ENCODE peak calls at places on chromosomes 13 and 19, in five cellular contexts. One of them, this sample, is unnamed. For H3K36me3 and H3K27me3, the result is how much of the 10 kb centered on the place peaks cover.

GRCh38 chr19:41569481-41570150 is 6.3 kb upstream of the CEACAM21 start:
- DNase-seq in CD8-positive, alpha-beta memory T cell: no peak
- DNase-seq in MM.1S: no peak
- DNase-seq in left ventricle myocardium inferior: no peak
- DNase-seq in GM23338: peak
- DNase-seq in this sample: no peak

GRCh38 chr13:100506600-100507422 is 81.8 kb downstream of the GGACT start:
- DNase-seq in CD8-positive, alpha-beta memory T cell: no peak
- DNase-seq in MM.1S: no peak
- DNase-seq in left ventricle myocardium inferior: no peak
- DNase-seq in GM23338: no peak
- DNase-seq in this sample: no peak

GRCh38 chr13:43006893-43007631 is 15.0 kb upstream of the EPSTI1 start:
- DNase-seq in CD8-positive, alpha-beta memory T cell: no peak
- DNase-seq in MM.1S: no peak
- DNase-seq in left ventricle myocardium inferior: no peak
- DNase-seq in GM23338: no peak
- DNase-seq in this sample: no peak

GRCh38 chr13:52978989-52979388 is 49.6 kb upstream of the OLFM4 start:
- DNase-seq in CD8-positive, alpha-beta memory T cell: no peak
- DNase-seq in MM.1S: no peak
- DNase-seq in left ventricle myocardium inferior: no peak
- DNase-seq in GM23338: peak
- DNase-seq in this sample: no peak

GRCh38 chr13:101988140-101988539 is 413.7 kb downstream of the FGF14 start:
- DNase-seq in CD8-positive, alpha-beta memory T cell: no peak
- DNase-seq in MM.1S: no peak
- DNase-seq in left ventricle myocardium inferior: no peak
- DNase-seq in GM23338: peak
- DNase-seq in this sample: no peak

GRCh38 chr19:10424011-10424637 is 3.8 kb downstream of the PDE4A start:
- DNase-seq in CD8-positive, alpha-beta memory T cell: peak
- DNase-seq in MM.1S: peak
- DNase-seq in left ventricle myocardium inferior: peak
- DNase-seq in GM23338: peak
- DNase-seq in this sample: peak

GRCh38 chr19:45468803-45469131 is 971 bp downstream of the FOSB start:
- DNase-seq in CD8-positive, alpha-beta memory T cell: peak
- DNase-seq in MM.1S: no peak
- DNase-seq in left ventricle myocardium inferior: no peak
- DNase-seq in GM23338: no peak
- DNase-seq in this sample: no peak

GRCh38 chr13:82330499-82330898 is 1551.8 kb downstream of the SLITRK1 start:
- DNase-seq in CD8-positive, alpha-beta memory T cell: no peak
- DNase-seq in MM.1S: peak
- DNase-seq in left ventricle myocardium inferior: no peak
- DNase-seq in GM23338: peak
- DNase-seq in this sample: no peak

GRCh38 chr19:38290631-38291147 is 13.4 kb upstream of the C19orf33 start:
- DNase-seq in CD8-positive, alpha-beta memory T cell: no peak
- DNase-seq in MM.1S: no peak
- DNase-seq in left ventricle myocardium inferior: no peak
- DNase-seq in GM23338: no peak
- DNase-seq in this sample: no peak

GRCh38 chr13:66348745-66349720 is 881.1 kb downstream of the PCDH9 start:
- DNase-seq in CD8-positive, alpha-beta memory T cell: no peak
- DNase-seq in MM.1S: no peak
- DNase-seq in left ventricle myocardium inferior: peak
- DNase-seq in GM23338: no peak
- DNase-seq in this sample: peak

GRCh38 chr13:57858376-57858775 is 226.8 kb downstream of the PCDH17 start:
- DNase-seq in CD8-positive, alpha-beta memory T cell: no peak
- DNase-seq in MM.1S: no peak
- DNase-seq in left ventricle myocardium inferior: no peak
- DNase-seq in GM23338: no peak
- DNase-seq in this sample: no peak

GRCh38 chr13:69704311-69704710 is 403.3 kb upstream of the ATXN8OS start:
- DNase-seq in CD8-positive, alpha-beta memory T cell: no peak
- DNase-seq in MM.1S: no peak
- DNase-seq in left ventricle myocardium inferior: no peak
- DNase-seq in GM23338: no peak
- DNase-seq in this sample: no peak

GRCh38 chr19:21321996-21322395 is 7.2 kb downstream of the ZNF708 start:
- DNase-seq in CD8-positive, alpha-beta memory T cell: no peak
- DNase-seq in MM.1S: no peak
- DNase-seq in left ventricle myocardium inferior: no peak
- DNase-seq in GM23338: no peak
- DNase-seq in this sample: no peak

GRCh38 chr13:30829145-30829544 is 76.9 kb upstream of the MEDAG start:
- DNase-seq in CD8-positive, alpha-beta memory T cell: no peak
- DNase-seq in MM.1S: no peak
- DNase-seq in left ventricle myocardium inferior: no peak
- DNase-seq in GM23338: no peak
- DNase-seq in this sample: no peak

GRCh38 chr19:14347999-14348889 is 33.0 kb upstream of the ADGRE5 start:
- DNase-seq in CD8-positive, alpha-beta memory T cell: peak
- DNase-seq in MM.1S: peak
- DNase-seq in left ventricle myocardium inferior: peak
- DNase-seq in GM23338: peak
- DNase-seq in this sample: peak

GRCh38 chr19:3954107-3954506 is 16.8 kb downstream of the DAPK3 start:
- DNase-seq in CD8-positive, alpha-beta memory T cell: no peak
- DNase-seq in MM.1S: no peak
- DNase-seq in left ventricle myocardium inferior: peak
- DNase-seq in GM23338: no peak
- DNase-seq in this sample: no peak

GRCh38 chr13:79799049-79799448 is 318.1 kb downstream of the NDFIP2 start:
- DNase-seq in CD8-positive, alpha-beta memory T cell: no peak
- DNase-seq in MM.1S: no peak
- DNase-seq in left ventricle myocardium inferior: no peak
- DNase-seq in GM23338: no peak
- DNase-seq in this sample: no peak

GRCh38 chr13:19864018-19864338 is 529 bp upstream of the ZMYM5 start:
- DNase-seq in CD8-positive, alpha-beta memory T cell: peak
- DNase-seq in MM.1S: peak
- DNase-seq in left ventricle myocardium inferior: peak
- DNase-seq in GM23338: peak
- DNase-seq in this sample: peak

GRCh38 chr13:92510416-92510815 is 716.2 kb upstream of the GPC6 start:
- DNase-seq in CD8-positive, alpha-beta memory T cell: no peak
- DNase-seq in MM.1S: no peak
- DNase-seq in left ventricle myocardium inferior: no peak
- DNase-seq in GM23338: peak
- DNase-seq in this sample: no peak

GRCh38 chr13:79409828-79410227 is 3.8 kb upstream of the RBM26 start:
- DNase-seq in CD8-positive, alpha-beta memory T cell: no peak
- DNase-seq in MM.1S: no peak
- DNase-seq in left ventricle myocardium inferior: no peak
- DNase-seq in GM23338: no peak
- DNase-seq in this sample: no peak

GRCh38 chr19:40663712-40664692 is 26.4 kb downstream of the NUMBL start:
- DNase-seq in CD8-positive, alpha-beta memory T cell: peak
- DNase-seq in MM.1S: no peak
- DNase-seq in left ventricle myocardium inferior: peak
- DNase-seq in GM23338: no peak
- DNase-seq in this sample: peak

GRCh38 chr19:56538761-56539263 is at the start of gene ZFP28:
- DNase-seq in CD8-positive, alpha-beta memory T cell: peak
- DNase-seq in MM.1S: no peak
- DNase-seq in left ventricle myocardium inferior: peak
- DNase-seq in GM23338: peak
- DNase-seq in this sample: peak

GRCh38 chr13:93361703-93362102 is 135.1 kb downstream of the GPC6 start:
- DNase-seq in CD8-positive, alpha-beta memory T cell: no peak
- DNase-seq in MM.1S: no peak
- DNase-seq in left ventricle myocardium inferior: no peak
- DNase-seq in GM23338: no peak
- DNase-seq in this sample: no peak

GRCh38 chr19:39156230-39156890 is 30.8 kb downstream of the PAK4 start:
- DNase-seq in CD8-positive, alpha-beta memory T cell: no peak
- DNase-seq in MM.1S: no peak
- DNase-seq in left ventricle myocardium inferior: no peak
- DNase-seq in GM23338: no peak
- DNase-seq in this sample: no peak

GRCh38 chr19:40056505-40056904 is 474 bp upstream of the ZNF780B start:
- DNase-seq in CD8-positive, alpha-beta memory T cell: no peak
- DNase-seq in MM.1S: no peak
- DNase-seq in left ventricle myocardium inferior: no peak
- DNase-seq in GM23338: no peak
- DNase-seq in this sample: no peak

GRCh38 chr19:16325161-16325527 is 518 bp downstream of the KLF2 start:
- DNase-seq in CD8-positive, alpha-beta memory T cell: peak
- DNase-seq in MM.1S: peak
- DNase-seq in left ventricle myocardium inferior: peak
- DNase-seq in GM23338: peak
- DNase-seq in this sample: peak

GRCh38 chr13:84358601-84359000 is 476.3 kb upstream of the SLITRK1 start:
- DNase-seq in CD8-positive, alpha-beta memory T cell: no peak
- DNase-seq in MM.1S: no peak
- DNase-seq in left ventricle myocardium inferior: no peak
- DNase-seq in GM23338: no peak
- DNase-seq in this sample: no peak

GRCh38 chr19:8610041-8610927 is at the start of gene ADAMTS10:
- DNase-seq in CD8-positive, alpha-beta memory T cell: peak
- DNase-seq in MM.1S: no peak
- DNase-seq in left ventricle myocardium inferior: peak
- DNase-seq in GM23338: peak
- DNase-seq in this sample: peak

GRCh38 chr13:94674609-94675348 is 37.6 kb downstream of the SOX21 start:
- DNase-seq in CD8-positive, alpha-beta memory T cell: peak
- DNase-seq in MM.1S: peak
- DNase-seq in left ventricle myocardium inferior: no peak
- DNase-seq in GM23338: peak
- DNase-seq in this sample: peak

GRCh38 chr13:114101325-114101821 is 31.1 kb downstream of the RASA3 start:
- DNase-seq in CD8-positive, alpha-beta memory T cell: peak
- DNase-seq in MM.1S: no peak
- DNase-seq in left ventricle myocardium inferior: no peak
- DNase-seq in GM23338: no peak
- DNase-seq in this sample: peak
- H3K36me3 ChIP-seq in CD8-positive, alpha-beta memory T cell: under half
- H3K36me3 ChIP-seq in MM.1S: under half
- H3K36me3 ChIP-seq in left ventricle myocardium inferior: under half
- H3K36me3 ChIP-seq in GM23338: under half
- H3K36me3 ChIP-seq in this sample: under half

DNA sequence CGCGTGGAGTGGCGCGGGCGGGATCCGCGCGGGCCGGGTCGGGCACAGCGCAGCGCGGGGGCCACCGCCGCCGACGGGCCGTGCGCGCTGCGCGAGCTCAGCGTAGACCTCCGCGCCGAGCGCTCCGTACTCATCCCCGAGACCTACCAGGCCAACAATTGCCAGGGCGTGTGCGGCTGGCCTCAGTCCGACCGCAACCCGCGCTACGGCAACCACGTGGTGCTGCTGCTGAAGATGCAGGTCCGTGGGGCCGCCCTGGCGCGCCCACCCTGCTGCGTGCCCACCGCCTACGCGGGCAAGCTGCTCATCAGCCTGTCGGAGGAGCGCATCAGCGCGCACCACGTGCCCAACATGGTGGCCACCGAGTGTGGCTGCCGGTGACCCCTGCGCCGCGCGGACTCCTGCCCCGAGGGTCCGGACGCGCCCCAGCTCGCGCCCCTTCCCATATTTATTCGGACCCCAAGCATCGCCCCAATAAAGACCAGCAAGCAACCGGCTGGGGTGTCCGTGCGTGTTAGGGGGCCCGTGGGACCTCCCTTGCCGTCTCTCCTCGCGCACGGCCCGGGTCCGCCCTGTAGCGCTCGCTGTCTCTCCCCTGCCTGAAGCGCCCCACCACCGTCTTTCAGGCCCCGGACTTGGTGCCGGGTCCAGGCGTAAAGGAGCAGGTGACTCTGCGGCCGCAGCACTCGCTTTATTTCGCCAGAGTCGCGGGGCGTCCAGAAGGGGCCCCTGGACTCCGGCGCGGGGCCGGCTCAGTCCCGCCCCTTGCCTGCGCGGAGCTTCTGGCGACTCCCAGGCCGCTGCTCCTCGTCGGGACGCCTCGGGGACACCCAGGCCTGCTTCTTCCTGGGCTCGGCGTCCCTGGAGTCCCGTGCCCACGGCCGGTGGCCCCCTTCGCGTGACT is 2.7 kb downstream of the AMH start:
- DNase-seq in CD8-positive, alpha-beta memory T cell: no peak
- DNase-seq in MM.1S: no peak
- DNase-seq in left ventricle myocardium inferior: no peak
- DNase-seq in GM23338: peak
- DNase-seq in this sample: no peak
- H3K27me3 ChIP-seq in CD8-positive, alpha-beta memory T cell: under half
- H3K27me3 ChIP-seq in MM.1S: under half
- H3K27me3 ChIP-seq in left ventricle myocardium inferior: half or more
- H3K27me3 ChIP-seq in GM23338: under half
- H3K27me3 ChIP-seq in this sample: under half

GRCh38 chr19:33096005-33096404 is 15.0 kb downstream of the GPATCH1 start:
- DNase-seq in CD8-positive, alpha-beta memory T cell: no peak
- DNase-seq in MM.1S: no peak
- DNase-seq in left ventricle myocardium inferior: no peak
- DNase-seq in GM23338: no peak
- DNase-seq in this sample: no peak

GRCh38 chr19:33093420-33094210 is 12.6 kb downstream of the GPATCH1 start:
- DNase-seq in CD8-positive, alpha-beta memory T cell: no peak
- DNase-seq in MM.1S: no peak
- DNase-seq in left ventricle myocardium inferior: no peak
- DNase-seq in GM23338: no peak
- DNase-seq in this sample: no peak

GRCh38 chr19:33090179-33090578 is 9.2 kb downstream of the GPATCH1 start:
- DNase-seq in CD8-positive, alpha-beta memory T cell: no peak
- DNase-seq in MM.1S: no peak
- DNase-seq in left ventricle myocardium inferior: no peak
- DNase-seq in GM23338: peak
- DNase-seq in this sample: no peak

GRCh38 chr19:33098023-33098652 is 17.2 kb downstream of the GPATCH1 start:
- DNase-seq in CD8-positive, alpha-beta memory T cell: no peak
- DNase-seq in MM.1S: no peak
- DNase-seq in left ventricle myocardium inferior: no peak
- DNase-seq in GM23338: no peak
- DNase-seq in this sample: no peak

GRCh38 chr19:33094504-33095067 is 13.6 kb downstream of the GPATCH1 start:
- DNase-seq in CD8-positive, alpha-beta memory T cell: no peak
- DNase-seq in MM.1S: no peak
- DNase-seq in left ventricle myocardium inferior: no peak
- DNase-seq in GM23338: no peak
- DNase-seq in this sample: no peak
- H3K36me3 ChIP-seq in CD8-positive, alpha-beta memory T cell: half or more
- H3K36me3 ChIP-seq in MM.1S: under half
- H3K36me3 ChIP-seq in left ventricle myocardium inferior: half or more
- H3K36me3 ChIP-seq in GM23338: under half
- H3K36me3 ChIP-seq in this sample: under half

GRCh38 chr13:27952931-27953670 is 16.0 kb downstream of the CDX2 start:
- DNase-seq in CD8-positive, alpha-beta memory T cell: no peak
- DNase-seq in MM.1S: no peak
- DNase-seq in left ventricle myocardium inferior: no peak
- DNase-seq in GM23338: no peak
- DNase-seq in this sample: no peak
- H3K27me3 ChIP-seq in CD8-positive, alpha-beta memory T cell: under half
- H3K27me3 ChIP-seq in MM.1S: under half
- H3K27me3 ChIP-seq in left ventricle myocardium inferior: half or more
- H3K27me3 ChIP-seq in GM23338: half or more
- H3K27me3 ChIP-seq in this sample: under half